ENCODE peak calls at places on chromosomes 5 and 9, in six cellular contexts. A, R, V, E, W and F are unnamed samples.

GRCh38 chr5:126917918-126918623 is 112.3 kb downstream of the MARCHF3 start:
- DNase-seq in R (peak; percentile 64), V (no peak), W (peak; percentile 40), A (no peak), E (no peak), F (no peak)

GRCh38 chr9:93091056-93091452 is 5.0 kb upstream of the CARD19 start:
- DNase-seq in A (no peak), W (no peak), E (no peak), V (no peak), R (no peak), F (no peak)

GRCh38 chr9:136936645-136937170 is 7.8 kb downstream of the FBXW5 start:
- DNase-seq in E (no peak), A (no peak), V (no peak), W (no peak), R (no peak), F (no peak)

GRCh38 chr5:154756203-154756870 is 1.2 kb downstream of the LARP1 start:
- DNase-seq in V (peak; percentile 33), A (peak; percentile 51), E (no peak), R (peak; percentile 23), W (peak; percentile 51), F (peak; percentile 32)

GRCh38 chr9:129235931-129236331 is 57.9 kb upstream of the IER5L start:
- DNase-seq in E (no peak), R (no peak), W (no peak), A (no peak), V (no peak), F (no peak)

GRCh38 chr9:12775963-12776774 is 1.3 kb downstream of the LURAP1L start:
- DNase-seq in W (peak; percentile 76), A (peak; percentile 74), E (no peak), V (peak; percentile 62), R (peak; percentile 97), F (peak; percentile 46)

GRCh38 chr5:165579911-165580310 is 2074.5 kb downstream of the MAT2B start:
- DNase-seq in W (no peak), R (peak; percentile 24), A (no peak), E (no peak), V (no peak), F (no peak)

GRCh38 chr9:86408121-86408520 is 53.9 kb upstream of the TUT7 start:
- DNase-seq in V (no peak), R (peak; percentile 36), A (no peak), W (no peak), E (no peak), F (no peak)

GRCh38 chr5:28249771-28250415 is 1211.5 kb upstream of the CDH9 start:
- DNase-seq in W (no peak), V (no peak), R (peak; percentile 30), A (no peak), E (no peak), F (no peak)

GRCh38 chr9:88733651-88734470 is 198.9 kb downstream of the NXNL2 start:
- DNase-seq in W (no peak), V (no peak), A (no peak), E (peak; percentile 40), R (peak; percentile 62), F (no peak)

GRCh38 chr5:67998709-67999251 is 216.8 kb upstream of the PIK3R1 start:
- DNase-seq in W (no peak), A (no peak), E (no peak), V (no peak), R (peak; percentile 82), F (no peak)

GRCh38 chr9:127935765-127936221 is 1.9 kb downstream of the DPM2 start:
- DNase-seq in E (no peak), R (no peak), W (no peak), V (no peak), A (no peak), F (no peak)

GRCh38 chr5:107578051-107578635 is 92.6 kb downstream of the EFNA5 start:
- DNase-seq in W (no peak), R (no peak), A (no peak), V (no peak), E (no peak), F (no peak)

GRCh38 chr9:33229359-33230120 is 10.4 kb upstream of the SPINK4 start:
- DNase-seq in W (no peak), V (no peak), R (no peak), E (no peak), A (no peak), F (no peak)

GRCh38 chr9:100082786-100083185 is 16.0 kb downstream of the ERP44 start:
- DNase-seq in W (no peak), R (peak; percentile 44), V (no peak), E (peak; percentile 20), A (no peak), F (no peak)

GRCh38 chr9:129416831-129417604 is 203.9 kb downstream of the C9orf50 start:
- DNase-seq in E (no peak), W (no peak), A (no peak), R (no peak), V (no peak), F (no peak)

GRCh38 chr5:58246521-58246944 is 213.4 kb downstream of the PLK2 start:
- DNase-seq in R (no peak), E (no peak), V (no peak), A (no peak), W (no peak), F (no peak)

GRCh38 chr5:73441377-73441776 is 7.2 kb downstream of the FOXD1 start:
- DNase-seq in W (no peak), R (no peak), V (no peak), A (no peak), E (no peak), F (no peak)

GRCh38 chr5:121144764-121145163 is 680.7 kb downstream of the PRR16 start:
- DNase-seq in A (no peak), R (peak; percentile 16), E (no peak), W (no peak), V (no peak), F (no peak)

GRCh38 chr9:130305381-130305780 is 39.8 kb downstream of the HMCN2 start:
- DNase-seq in A (no peak), R (no peak), E (no peak), W (no peak), V (no peak), F (no peak)

GRCh38 chr5:138824924-138825863 is 49.9 kb downstream of the LRRTM2 start:
- DNase-seq in A (peak; percentile 49), W (no peak), R (peak; percentile 48), E (no peak), V (no peak), F (peak; percentile 56)
- TF ChIP-seq CTCF in A (no peak), W (peak; percentile 81), R (peak; percentile 62), E (peak; percentile 64), V (peak; percentile 77), F (peak; percentile 40)

DNA sequence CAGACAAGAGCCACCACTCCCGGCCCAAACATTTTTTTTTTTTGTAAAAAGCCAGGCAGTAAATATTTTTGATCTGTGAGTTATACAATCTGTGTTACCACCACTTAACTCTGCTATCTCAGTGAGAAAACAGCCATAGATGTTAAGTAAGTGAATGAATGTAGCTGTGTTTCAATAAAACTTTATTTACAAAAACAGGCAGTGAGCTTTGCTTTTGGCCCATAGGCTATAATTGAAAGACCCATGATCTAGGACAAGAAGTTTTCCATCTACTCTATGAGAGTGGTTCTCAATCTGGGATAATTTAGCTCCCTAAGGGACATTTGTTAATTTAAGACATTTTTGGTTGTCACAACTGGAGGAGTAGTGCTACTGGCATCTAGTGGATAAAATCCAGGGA is 91.0 kb downstream of the TMC1 start:
- DNase-seq in R (peak; percentile 27), A (no peak), E (no peak), V (no peak), W (no peak), F (no peak)
- TF ChIP-seq CTCF in R (peak; percentile 31), A (no peak), E (no peak), V (no peak), W (no peak), F (no peak)

GRCh38 chr5:171152382-171152781 is 156.7 kb upstream of the TLX3 start:
- DNase-seq in V (no peak), R (peak; percentile 74), A (no peak), W (no peak), E (no peak), F (no peak)
- TF ChIP-seq CTCF in V (no peak), R (peak; percentile 65), A (no peak), W (no peak), E (peak; percentile 39), F (peak; percentile 3)

GRCh38 chr9:74282526-74283253 is 214.4 kb upstream of the RORB start:
- DNase-seq in W (no peak), A (no peak), R (no peak), E (no peak), V (no peak), F (no peak)

GRCh38 chr9:74281674-74282073 is 215.5 kb upstream of the RORB start:
- DNase-seq in E (no peak), R (no peak), A (no peak), W (no peak), V (no peak), F (no peak)

GRCh38 chr9:74275872-74276508 is 221.1 kb upstream of the RORB start:
- DNase-seq in W (no peak), E (no peak), A (no peak), R (no peak), V (no peak), F (no peak)

DNA sequence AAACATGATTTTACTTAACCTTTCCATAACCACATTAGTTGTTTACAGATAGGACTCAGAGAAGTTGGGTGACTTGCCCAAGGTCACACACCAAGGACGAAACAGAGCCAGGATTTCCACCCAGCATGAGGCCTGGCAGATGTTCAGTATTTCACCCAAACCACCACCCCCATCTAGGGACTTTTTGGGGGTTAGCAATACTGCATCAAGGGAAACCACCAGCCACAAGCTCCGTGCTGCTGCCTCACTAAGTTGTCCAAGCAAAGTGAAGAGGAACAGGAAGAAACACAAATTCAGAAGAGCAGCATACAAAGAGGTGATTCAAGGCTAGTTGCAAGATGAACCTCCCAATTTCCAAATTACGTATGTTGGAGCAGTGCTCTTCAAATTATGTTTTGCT is 219.6 kb upstream of the RORB start:
- DNase-seq in E (no peak), W (no peak), V (no peak), R (no peak), A (peak; percentile 56), F (peak; percentile 46)
- TF ChIP-seq CTCF in E (no peak), W (no peak), V (no peak), R (no peak), A (no peak), F (peak; percentile 2)

GRCh38 chr9:21155501-21155900 is 11.0 kb downstream of the IFNA21 start:
- DNase-seq in V (no peak), E (no peak), R (peak; percentile 12), W (no peak), A (no peak), F (no peak)

DNA sequence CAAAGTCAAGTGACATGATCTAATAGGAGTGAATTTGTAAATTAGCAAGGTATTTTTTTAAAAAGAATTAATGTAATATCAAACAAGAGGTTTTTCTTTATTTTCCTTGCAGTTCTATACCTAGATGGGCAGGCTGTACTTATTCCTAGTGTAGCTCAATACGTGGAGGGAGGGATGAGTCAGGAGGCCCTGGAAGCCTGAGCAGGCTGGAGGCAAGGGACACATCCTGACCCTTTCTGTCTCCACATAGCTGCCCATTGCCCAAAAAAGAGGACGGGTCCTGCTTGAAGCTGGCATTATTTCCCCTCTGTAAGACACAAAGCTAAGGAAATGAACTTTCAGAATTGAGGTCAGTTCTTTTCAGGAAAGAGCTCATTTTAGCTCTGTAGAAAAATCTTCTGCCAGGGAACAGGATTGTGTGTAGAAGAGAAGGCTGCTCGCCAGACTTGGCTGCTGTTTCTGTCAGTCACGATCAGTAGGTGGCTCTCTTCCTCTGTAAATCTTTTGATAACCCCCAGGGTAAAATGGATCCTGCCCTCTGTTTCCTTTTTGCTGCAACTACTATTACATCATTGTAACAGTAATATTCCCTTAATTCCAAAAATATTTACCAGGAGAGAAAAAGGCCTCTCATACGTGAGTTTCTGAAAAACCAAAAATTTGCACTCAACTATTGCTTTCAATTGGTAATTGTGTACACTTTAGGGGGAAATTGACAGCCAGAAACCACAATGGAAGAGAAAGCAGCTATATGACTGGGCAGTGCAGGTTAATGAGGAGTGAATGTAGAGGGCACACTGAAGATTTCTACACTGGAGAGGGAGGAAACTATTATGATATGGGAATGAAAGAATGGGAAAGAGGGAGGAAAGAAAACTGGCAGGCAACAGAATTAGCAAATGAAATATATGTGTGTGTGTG is 12.3 kb upstream of the IFNW1 start:
- DNase-seq in V (peak; percentile 4), E (no peak), R (peak; percentile 39), A (peak; percentile 38), W (peak; percentile 8), F (peak; percentile 40)
- TF ChIP-seq CTCF in V (peak; percentile 47), E (no peak), R (peak; percentile 29), A (peak; percentile 15), W (no peak), F (peak; percentile 51)